ENCODE peak calls at places on chromosomes 16 and 17, in six cellular contexts. G is neuronal stem cell; I is cardiac fibroblast; X is activated naive CD4-positive, alpha-beta T cell treated with anti-CD3 and anti-CD28 coated beads, Interleukin-2, amount 50 U/mL, for 16 hours; J is H7; H is stimulated activated CD8-positive, alpha-beta memory T cell treated with anti-CD3 and anti-CD28 coated beads, Interleukin-15, amount 100 ng/mL, for 24 hours. L is an unnamed sample.

GRCh38 chr16:73062640-73063283 is 14.8 kb upstream of the ZFHX3 start:
- DNase-seq in G (no peak), I (peak; percentile 47), X (no peak), J (peak; percentile 91), H (no peak), L (no peak)

GRCh38 chr16:29809850-29810698 is 1.9 kb upstream of the PRRT2 start:
- DNase-seq in G (no peak), I (peak; percentile 75), X (peak; percentile 38), J (peak; percentile 70), H (no peak), L (no peak)

GRCh38 chr16:49866533-49867155 is 10.7 kb upstream of the ZNF423 start:
- DNase-seq in G (peak; percentile 67), I (no peak), X (no peak), J (peak; percentile 89), H (no peak), L (no peak)

GRCh38 chr16:471353-472198 is 46.1 kb downstream of the RAB11FIP3 start:
- DNase-seq in G (peak; percentile 45), I (no peak), X (no peak), J (peak; percentile 95), H (no peak), L (no peak)

GRCh38 chr16:50386139-50386538 is 17.4 kb upstream of the BRD7 start:
- DNase-seq in G (no peak), I (peak; percentile 7), X (no peak), J (peak; percentile 64), H (no peak), L (no peak)

GRCh38 chr16:67481561-67482259 is 753 bp upstream of the ATP6V0D1 start:
- DNase-seq in G (no peak), I (peak; percentile 64), X (peak; percentile 37), J (peak; percentile 37), H (no peak), L (peak; percentile 47)

GRCh38 chr17:30091771-30092170 is 24.8 kb upstream of the NSRP1 start:
- DNase-seq in G (no peak), I (peak; percentile 69), X (no peak), J (no peak), H (no peak), L (no peak)

GRCh38 chr16:31135535-31136286 is at the start of gene PRSS8:
- DNase-seq in G (no peak), I (no peak), X (no peak), J (peak; percentile 89), H (no peak), L (no peak)

GRCh38 chr17:55437165-55437605 is 15.6 kb upstream of the MMD start:
- DNase-seq in G (no peak), I (no peak), X (no peak), J (no peak), H (no peak), L (no peak)

GRCh38 chr17:77140166-77140877 is 447 bp upstream of the SEC14L1 start:
- DNase-seq in G (peak; percentile 99), I (peak; percentile 99), X (peak; percentile 99), J (peak; percentile 99), H (peak; percentile 99), L (peak; percentile 99)

GRCh38 chr16:22192261-22193133 is 13.6 kb upstream of the EEF2K start:
- DNase-seq in G (no peak), I (peak; percentile 96), X (peak; percentile 62), J (no peak), H (peak; percentile 27), L (peak; percentile 88)

GRCh38 chr17:61794242-61794641 is 69.1 kb downstream of the BRIP1 start:
- DNase-seq in G (no peak), I (no peak), X (no peak), J (no peak), H (no peak), L (no peak)

L was measured in T-helper 2 cell treated with Interferon-gamma antibody and Interleukin-4, amounts not matched to agents 5 μg/mL and 100 μg/mL, for 36 hours.